ENCODE peak calls at places on chromosomes 12 and 14, in seven cellular contexts. One of them, this sample, is unnamed.

GRCh38 chr14:33477752-33478151 is 473.1 kb downstream of the EGLN3 start:
- DNase-seq in mammary epithelial cell: no peak
- DNase-seq in CD8-positive, alpha-beta memory T cell: no peak
- DNase-seq in dorsolateral prefrontal cortex: no peak
- DNase-seq in brain microvascular endothelial cell: no peak
- DNase-seq in tibial artery: no peak
- DNase-seq in CD4-positive, alpha-beta T cell: no peak
- DNase-seq in this sample: no peak

GRCh38 chr12:64840949-64841717 is 16.7 kb downstream of the TBC1D30 start:
- DNase-seq in dorsolateral prefrontal cortex: no peak
- DNase-seq in mammary epithelial cell: no peak
- DNase-seq in CD8-positive, alpha-beta memory T cell: no peak
- DNase-seq in brain microvascular endothelial cell: no peak
- DNase-seq in tibial artery: no peak
- DNase-seq in CD4-positive, alpha-beta T cell: no peak
- DNase-seq in this sample: no peak

GRCh38 chr12:15754233-15754632 is 35.0 kb downstream of the EPS8 start:
- DNase-seq in dorsolateral prefrontal cortex: no peak
- DNase-seq in tibial artery: no peak
- DNase-seq in CD4-positive, alpha-beta T cell: no peak
- DNase-seq in mammary epithelial cell: no peak
- DNase-seq in brain microvascular endothelial cell: no peak
- DNase-seq in CD8-positive, alpha-beta memory T cell: no peak
- DNase-seq in this sample: no peak

GRCh38 chr12:122965851-122966742 is at the start of gene ABCB9:
- DNase-seq in mammary epithelial cell: peak; percentile 91
- DNase-seq in tibial artery: peak; percentile 88
- DNase-seq in CD4-positive, alpha-beta T cell: peak; percentile 92
- DNase-seq in brain microvascular endothelial cell: peak; percentile 88
- DNase-seq in CD8-positive, alpha-beta memory T cell: peak; percentile 95
- DNase-seq in dorsolateral prefrontal cortex: peak; percentile 80
- DNase-seq in this sample: peak; percentile 95

GRCh38 chr12:57591567-57592325 is 754 bp downstream of the PIP4K2C start:
- DNase-seq in brain microvascular endothelial cell: no peak
- DNase-seq in dorsolateral prefrontal cortex: no peak
- DNase-seq in CD8-positive, alpha-beta memory T cell: no peak
- DNase-seq in CD4-positive, alpha-beta T cell: no peak
- DNase-seq in tibial artery: peak; percentile 40
- DNase-seq in mammary epithelial cell: peak; percentile 43
- DNase-seq in this sample: no peak

GRCh38 chr12:130944878-130945277 is 8.8 kb upstream of the ADGRD1 start:
- DNase-seq in CD4-positive, alpha-beta T cell: no peak
- DNase-seq in tibial artery: no peak
- DNase-seq in dorsolateral prefrontal cortex: no peak
- DNase-seq in CD8-positive, alpha-beta memory T cell: no peak
- DNase-seq in brain microvascular endothelial cell: no peak
- DNase-seq in mammary epithelial cell: no peak
- DNase-seq in this sample: no peak

GRCh38 chr12:124053855-124054254 is 80.8 kb downstream of the ZNF664 start:
- DNase-seq in CD8-positive, alpha-beta memory T cell: no peak
- DNase-seq in CD4-positive, alpha-beta T cell: no peak
- DNase-seq in brain microvascular endothelial cell: peak; percentile 58
- DNase-seq in tibial artery: no peak
- DNase-seq in mammary epithelial cell: no peak
- DNase-seq in dorsolateral prefrontal cortex: peak; percentile 52
- DNase-seq in this sample: peak; percentile 62

GRCh38 chr14:102817942-102818940 is 41.0 kb downstream of the TRAF3 start:
- DNase-seq in CD8-positive, alpha-beta memory T cell: no peak
- DNase-seq in dorsolateral prefrontal cortex: no peak
- DNase-seq in CD4-positive, alpha-beta T cell: no peak
- DNase-seq in mammary epithelial cell: peak; percentile 37
- DNase-seq in tibial artery: no peak
- DNase-seq in brain microvascular endothelial cell: no peak
- DNase-seq in this sample: no peak

GRCh38 chr12:13038491-13039161 is 5.6 kb upstream of the FAM234B start:
- DNase-seq in CD8-positive, alpha-beta memory T cell: no peak
- DNase-seq in mammary epithelial cell: peak; percentile 54
- DNase-seq in brain microvascular endothelial cell: peak; percentile 52
- DNase-seq in tibial artery: no peak
- DNase-seq in dorsolateral prefrontal cortex: no peak
- DNase-seq in CD4-positive, alpha-beta T cell: no peak
- DNase-seq in this sample: no peak

GRCh38 chr12:107472308-107472707 is 213.3 kb upstream of the PWP1 start:
- DNase-seq in CD4-positive, alpha-beta T cell: no peak
- DNase-seq in tibial artery: no peak
- DNase-seq in mammary epithelial cell: no peak
- DNase-seq in CD8-positive, alpha-beta memory T cell: no peak
- DNase-seq in brain microvascular endothelial cell: no peak
- DNase-seq in dorsolateral prefrontal cortex: no peak
- DNase-seq in this sample: no peak

GRCh38 chr14:85093631-85094330 is 436.2 kb upstream of the FLRT2 start:
- DNase-seq in dorsolateral prefrontal cortex: no peak
- DNase-seq in CD8-positive, alpha-beta memory T cell: no peak
- DNase-seq in tibial artery: no peak
- DNase-seq in mammary epithelial cell: peak; percentile 65
- DNase-seq in brain microvascular endothelial cell: no peak
- DNase-seq in CD4-positive, alpha-beta T cell: no peak
- DNase-seq in this sample: no peak

GRCh38 chr12:56338643-56339422 is at the start of gene IL23A:
- DNase-seq in mammary epithelial cell: peak; percentile 96
- DNase-seq in dorsolateral prefrontal cortex: no peak
- DNase-seq in CD4-positive, alpha-beta T cell: peak; percentile 73
- DNase-seq in tibial artery: no peak
- DNase-seq in brain microvascular endothelial cell: no peak
- DNase-seq in CD8-positive, alpha-beta memory T cell: peak; percentile 93
- DNase-seq in this sample: no peak

DNA sequence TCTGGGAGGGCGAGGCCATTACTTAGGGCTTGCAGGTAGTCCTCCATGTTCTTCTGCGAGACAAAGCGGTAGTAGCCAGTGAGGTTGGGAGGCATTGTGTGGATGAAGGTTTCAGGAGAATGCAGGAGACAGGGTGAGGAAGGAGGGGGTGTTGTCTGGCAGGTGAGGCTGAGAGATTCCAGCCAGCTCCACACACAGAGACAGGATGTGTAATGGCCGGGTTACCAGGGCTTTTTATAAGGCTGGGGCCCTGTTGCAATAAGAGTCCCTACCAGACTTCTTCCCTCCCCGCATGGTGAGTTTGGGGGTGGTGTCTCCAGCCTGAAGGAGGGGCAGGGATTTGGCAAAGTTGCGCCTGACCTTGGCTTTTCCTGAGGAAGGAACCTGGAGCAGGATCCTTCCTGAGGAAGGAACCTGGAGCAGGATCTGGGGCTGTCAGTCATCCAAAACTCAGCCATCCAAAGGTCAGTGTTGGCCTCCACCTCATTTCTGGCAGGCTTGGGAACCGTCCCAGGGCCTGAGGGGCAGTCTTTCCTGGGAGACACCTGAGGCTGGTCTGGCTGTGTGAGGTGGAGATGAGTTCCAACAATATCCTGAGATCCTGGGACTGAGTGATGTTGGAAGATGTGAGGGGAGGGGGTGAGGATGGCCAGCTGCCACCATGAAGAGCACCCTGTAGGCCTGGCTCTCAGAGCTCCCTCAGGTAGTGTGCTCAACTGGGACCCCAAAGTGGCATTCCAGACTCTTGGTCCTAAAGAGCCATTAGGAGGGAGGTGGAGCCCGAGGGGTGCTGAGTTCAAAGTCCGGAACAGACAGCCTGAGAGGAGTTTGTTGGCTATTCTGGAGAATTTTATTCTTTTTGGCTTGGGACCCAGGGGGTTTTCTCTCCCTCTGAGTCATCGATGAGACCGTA is at the start of gene RBP5:
- DNase-seq in dorsolateral prefrontal cortex: no peak
- DNase-seq in brain microvascular endothelial cell: no peak
- DNase-seq in mammary epithelial cell: no peak
- DNase-seq in CD4-positive, alpha-beta T cell: no peak
- DNase-seq in CD8-positive, alpha-beta memory T cell: no peak
- DNase-seq in tibial artery: no peak
- DNase-seq in this sample: no peak
- H3K27ac ChIP-seq in dorsolateral prefrontal cortex: peak within 1 kb of the TSS; percentile 85
- H3K27ac ChIP-seq in brain microvascular endothelial cell: no peak within 1 kb of the TSS
- H3K27ac ChIP-seq in mammary epithelial cell: no peak within 1 kb of the TSS
- H3K27ac ChIP-seq in CD4-positive, alpha-beta T cell: peak within 1 kb of the TSS; percentile 58
- H3K27ac ChIP-seq in CD8-positive, alpha-beta memory T cell: peak within 1 kb of the TSS; percentile 85
- H3K27ac ChIP-seq in tibial artery: peak within 1 kb of the TSS; percentile 77
- H3K27ac ChIP-seq in this sample: no peak within 1 kb of the TSS

DNA sequence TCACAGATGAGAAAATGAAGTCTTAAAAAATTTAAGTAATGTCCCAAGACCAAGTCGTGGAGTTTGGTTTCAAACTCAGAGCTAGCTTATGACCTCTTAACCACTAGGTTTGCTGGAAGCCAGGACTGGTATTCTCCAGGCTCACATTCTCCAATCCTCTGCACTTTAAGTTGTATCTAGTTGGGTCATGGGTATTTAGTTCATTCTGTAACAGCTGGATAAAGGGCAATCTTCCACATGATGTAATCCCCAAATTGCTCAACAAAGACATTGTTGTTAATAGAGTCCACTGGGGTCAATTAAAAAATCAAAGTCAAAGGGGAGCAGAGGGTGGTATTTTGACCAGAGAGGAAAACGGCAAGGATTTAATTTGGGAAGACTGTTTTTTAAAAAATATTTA is 17.8 kb upstream of the GAS2L3 start:
- DNase-seq in mammary epithelial cell: no peak
- DNase-seq in brain microvascular endothelial cell: no peak
- DNase-seq in CD8-positive, alpha-beta memory T cell: no peak
- DNase-seq in tibial artery: no peak
- DNase-seq in CD4-positive, alpha-beta T cell: no peak
- DNase-seq in dorsolateral prefrontal cortex: no peak
- DNase-seq in this sample: no peak
- H3K27me3 ChIP-seq in mammary epithelial cell: no peaks in the 10 kb centered on the region
- H3K27me3 ChIP-seq in brain microvascular endothelial cell: no peaks in the 10 kb centered on the region
- H3K27me3 ChIP-seq in CD8-positive, alpha-beta memory T cell: no peaks in the 10 kb centered on the region
- H3K27me3 ChIP-seq in tibial artery: peaks cover 2% of the 10 kb centered on the region
- H3K27me3 ChIP-seq in CD4-positive, alpha-beta T cell: no peaks in the 10 kb centered on the region
- H3K27me3 ChIP-seq in dorsolateral prefrontal cortex: no peaks in the 10 kb centered on the region
- H3K27me3 ChIP-seq in this sample: no peaks in the 10 kb centered on the region

DNA sequence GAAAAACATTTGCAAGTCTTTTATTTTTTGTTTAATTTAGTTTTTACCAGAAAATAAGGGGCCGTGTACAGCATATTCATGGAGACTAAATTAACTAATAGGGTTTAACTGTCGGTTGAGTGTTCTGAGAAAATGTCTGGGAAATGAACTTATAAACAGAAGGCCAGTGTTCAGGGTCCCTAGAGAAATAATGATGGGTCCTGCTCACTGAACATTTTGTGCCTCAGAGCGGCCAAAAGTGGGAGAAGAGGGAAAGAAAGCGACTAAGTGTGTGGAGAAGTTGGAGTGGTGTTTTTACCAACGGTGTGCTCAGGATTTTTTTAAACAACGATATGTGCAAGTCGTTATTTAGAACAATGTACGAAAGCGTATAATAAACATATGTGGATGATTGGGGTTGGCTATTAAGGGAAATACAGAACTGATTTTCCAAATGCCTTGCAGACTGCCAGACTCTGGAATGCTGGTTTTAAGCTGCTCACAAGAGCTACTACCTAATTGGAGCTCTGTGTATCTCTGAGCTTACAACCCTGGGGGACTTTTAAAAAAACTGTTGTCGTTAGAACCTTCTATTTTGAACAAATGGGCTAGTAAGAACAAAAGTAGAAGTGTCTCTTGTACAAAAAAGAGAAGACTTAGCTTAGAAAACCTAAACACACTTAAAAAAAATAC is 166.6 kb downstream of the SLC38A4 start:
- DNase-seq in CD4-positive, alpha-beta T cell: no peak
- DNase-seq in CD8-positive, alpha-beta memory T cell: no peak
- DNase-seq in mammary epithelial cell: no peak
- DNase-seq in brain microvascular endothelial cell: peak; percentile 34
- DNase-seq in tibial artery: no peak
- DNase-seq in dorsolateral prefrontal cortex: no peak
- DNase-seq in this sample: no peak
- H3K27ac ChIP-seq in CD4-positive, alpha-beta T cell: no peak overlapping the region
- H3K27ac ChIP-seq in CD8-positive, alpha-beta memory T cell: no peak overlapping the region
- H3K27ac ChIP-seq in mammary epithelial cell: no peak overlapping the region
- H3K27ac ChIP-seq in brain microvascular endothelial cell: peak overlapping the region; percentile 78
- H3K27ac ChIP-seq in tibial artery: peak overlapping the region; percentile 62
- H3K27ac ChIP-seq in dorsolateral prefrontal cortex: peak overlapping the region; percentile 60
- H3K27ac ChIP-seq in this sample: peak overlapping the region; percentile 51

GRCh38 chr14:70888151-70888499 is 19.1 kb upstream of the PCNX1 start:
- DNase-seq in CD8-positive, alpha-beta memory T cell: no peak
- DNase-seq in tibial artery: no peak
- DNase-seq in CD4-positive, alpha-beta T cell: no peak
- DNase-seq in brain microvascular endothelial cell: no peak
- DNase-seq in mammary epithelial cell: no peak
- DNase-seq in dorsolateral prefrontal cortex: no peak
- DNase-seq in this sample: no peak

GRCh38 chr14:70886421-70887206 is 20.6 kb upstream of the PCNX1 start:
- DNase-seq in mammary epithelial cell: no peak
- DNase-seq in brain microvascular endothelial cell: no peak
- DNase-seq in CD4-positive, alpha-beta T cell: no peak
- DNase-seq in tibial artery: no peak
- DNase-seq in CD8-positive, alpha-beta memory T cell: peak; percentile 62
- DNase-seq in dorsolateral prefrontal cortex: no peak
- DNase-seq in this sample: no peak

GRCh38 chr14:70888681-70889175 is 18.5 kb upstream of the PCNX1 start:
- DNase-seq in CD8-positive, alpha-beta memory T cell: no peak
- DNase-seq in tibial artery: no peak
- DNase-seq in brain microvascular endothelial cell: peak; percentile 72
- DNase-seq in dorsolateral prefrontal cortex: no peak
- DNase-seq in mammary epithelial cell: peak; percentile 89
- DNase-seq in CD4-positive, alpha-beta T cell: no peak
- DNase-seq in this sample: no peak

GRCh38 chr14:70885343-70886014 is 21.8 kb upstream of the PCNX1 start:
- DNase-seq in mammary epithelial cell: no peak
- DNase-seq in brain microvascular endothelial cell: no peak
- DNase-seq in CD8-positive, alpha-beta memory T cell: no peak
- DNase-seq in CD4-positive, alpha-beta T cell: no peak
- DNase-seq in tibial artery: no peak
- DNase-seq in dorsolateral prefrontal cortex: no peak
- DNase-seq in this sample: no peak

DNA sequence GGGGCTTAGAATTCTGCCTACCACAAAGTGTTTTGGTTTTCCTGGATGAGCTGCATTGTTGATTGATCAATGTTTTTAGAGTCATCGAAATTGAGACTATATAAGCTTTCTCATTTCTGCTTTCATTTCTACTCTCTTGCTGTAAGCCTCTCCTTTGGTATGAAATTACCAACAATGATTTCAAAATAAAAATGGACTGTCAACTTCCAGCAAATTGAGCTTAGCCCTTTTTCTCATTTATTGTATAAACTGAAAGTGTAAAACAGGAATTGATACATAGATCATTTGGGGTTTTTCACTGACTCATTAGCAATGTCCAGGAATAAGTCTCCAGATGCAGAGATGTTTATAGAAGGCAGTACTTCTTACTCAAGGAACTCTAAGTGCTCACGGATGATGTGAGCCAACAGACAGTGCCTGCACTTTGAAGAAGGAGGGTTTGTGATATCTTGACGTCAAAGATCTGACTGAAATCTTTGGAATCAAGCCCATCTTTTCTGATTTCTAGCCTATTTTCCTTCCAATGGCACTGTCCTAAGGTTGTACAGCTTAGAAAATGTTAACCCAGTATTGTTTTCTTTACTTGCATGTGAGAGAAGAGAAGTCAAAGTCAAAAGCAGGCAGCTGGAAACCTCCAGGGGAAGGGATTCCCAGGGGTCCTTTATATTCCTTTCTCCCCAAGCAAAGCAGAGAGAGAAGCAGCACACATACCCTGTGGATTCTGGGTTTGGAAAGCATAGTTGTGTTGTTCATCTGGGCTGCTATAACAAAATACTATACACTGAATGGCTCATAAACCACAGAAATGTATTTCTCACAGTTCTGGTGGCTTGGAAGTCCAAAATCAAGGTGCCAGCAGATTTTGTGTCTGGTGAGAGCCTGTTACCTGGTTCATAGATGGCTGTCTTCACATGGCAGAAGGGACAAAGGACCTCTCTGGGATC is 19.8 kb upstream of the PCNX1 start:
- DNase-seq in brain microvascular endothelial cell: peak; percentile 74
- DNase-seq in dorsolateral prefrontal cortex: no peak
- DNase-seq in CD4-positive, alpha-beta T cell: no peak
- DNase-seq in tibial artery: no peak
- DNase-seq in mammary epithelial cell: peak; percentile 54
- DNase-seq in CD8-positive, alpha-beta memory T cell: no peak
- DNase-seq in this sample: no peak
- H3K27me3 ChIP-seq in brain microvascular endothelial cell: no peaks in the 10 kb centered on the region
- H3K27me3 ChIP-seq in dorsolateral prefrontal cortex: no peaks in the 10 kb centered on the region
- H3K27me3 ChIP-seq in CD4-positive, alpha-beta T cell: no peaks in the 10 kb centered on the region
- H3K27me3 ChIP-seq in tibial artery: no peaks in the 10 kb centered on the region
- H3K27me3 ChIP-seq in mammary epithelial cell: no peaks in the 10 kb centered on the region
- H3K27me3 ChIP-seq in CD8-positive, alpha-beta memory T cell: no peaks in the 10 kb centered on the region
- H3K27me3 ChIP-seq in this sample: no peaks in the 10 kb centered on the region

This sample was measured in aorta.